ENCODE peak calls at places on chromosomes 12 and 14, in four cellular contexts. A, H, K and G are unnamed samples.

GRCh38 chr12:1800646-1801284 is 19.6 kb upstream of the LRTM2 start:
- DNase-seq in A (no peak), H (peak), K (no peak), G (no peak)

GRCh38 chr14:81555051-81555450 is 21.4 kb upstream of the SEL1L start:
- DNase-seq in A (no peak), H (no peak), K (no peak), G (no peak)

GRCh38 chr12:104372048-104372720 is 68.6 kb downstream of the EID3 start:
- DNase-seq in A (no peak), H (no peak), K (no peak), G (no peak)

GRCh38 chr14:36942522-36943245 is 229.7 kb downstream of the SLC25A21 start:
- DNase-seq in A (no peak), H (no peak), K (no peak), G (no peak)

GRCh38 chr12:131044136-131044535 is 90.4 kb downstream of the ADGRD1 start:
- DNase-seq in A (no peak), H (no peak), K (no peak), G (no peak)

GRCh38 chr14:94000986-94001385 is 3.9 kb downstream of the CCDC197 start:
- DNase-seq in A (no peak), H (no peak), K (no peak), G (no peak)

GRCh38 chr14:30621954-30622830 is at the start of gene SCFD1:
- DNase-seq in A (peak), H (peak), K (peak), G (peak)

GRCh38 chr12:128111333-128111732 is 155.6 kb upstream of the TMEM132C start:
- DNase-seq in A (no peak), H (no peak), K (no peak), G (no peak)

GRCh38 chr14:64363265-64363840 is 24.8 kb upstream of the MTHFD1 start:
- DNase-seq in A (no peak), H (no peak), K (no peak), G (no peak)

GRCh38 chr12:452667-453210 is 7.0 kb upstream of the B4GALNT3 start:
- DNase-seq in A (no peak), H (peak), K (no peak), G (no peak)

GRCh38 chr12:69007166-69007857 is 74.3 kb upstream of the CPM start:
- DNase-seq in A (no peak), H (peak), K (peak), G (peak)

GRCh38 chr14:94021001-94021400 is 5.1 kb upstream of the OTUB2 start:
- DNase-seq in A (no peak), H (no peak), K (no peak), G (no peak)

GRCh38 chr12:26122681-26123481 is 2.0 kb downstream of the BHLHE41 start:
- DNase-seq in A (no peak), H (peak), K (peak), G (no peak)

GRCh38 chr12:75568387-75568786 is 57.0 kb upstream of the KRR1 start:
- DNase-seq in A (no peak), H (no peak), K (no peak), G (no peak)

GRCh38 chr14:71701990-71702389 is 230.2 kb upstream of the RGS6 start:
- DNase-seq in A (no peak), H (no peak), K (no peak), G (no peak)

GRCh38 chr14:63308723-63309317 is 9.9 kb downstream of the GPHB5 start:
- DNase-seq in A (no peak), H (peak), K (no peak), G (no peak)

GRCh38 chr14:50836515-50836914 is 5.6 kb upstream of the NIN start:
- DNase-seq in A (no peak), H (no peak), K (no peak), G (no peak)

GRCh38 chr12:132624186-132624855 is 5.7 kb downstream of the P2RX2 start:
- DNase-seq in A (no peak), H (no peak), K (no peak), G (no peak)

GRCh38 chr14:99320105-99320572 is 48.1 kb upstream of the BCL11B start:
- DNase-seq in A (peak), H (peak), K (no peak), G (no peak)

GRCh38 chr14:104094709-104095425 is 9.4 kb downstream of the ASPG start:
- DNase-seq in A (peak), H (peak), K (peak), G (no peak)

GRCh38 chr12:43289412-43289811 is 262.6 kb downstream of the ADAMTS20 start:
- DNase-seq in A (no peak), H (no peak), K (no peak), G (no peak)

GRCh38 chr14:101926085-101926484 is 38.3 kb upstream of the DYNC1H1 start:
- DNase-seq in A (no peak), H (no peak), K (no peak), G (no peak)

GRCh38 chr12:27221625-27222387 is 22.3 kb upstream of the STK38L start:
- DNase-seq in A (no peak), H (no peak), K (no peak), G (no peak)

GRCh38 chr12:27237790-27238771 is 6.0 kb upstream of the STK38L start:
- DNase-seq in A (no peak), H (no peak), K (no peak), G (no peak)

GRCh38 chr14:77589099-77589498 is 27.3 kb downstream of the SPTLC2 start:
- DNase-seq in A (no peak), H (no peak), K (no peak), G (no peak)

GRCh38 chr12:6052940-6053329 is 71.5 kb downstream of the VWF start:
- DNase-seq in A (no peak), H (no peak), K (no peak), G (no peak)

GRCh38 chr14:73633517-73634332 is 11.1 kb upstream of the DNAL1 start:
- DNase-seq in A (peak), H (peak), K (peak), G (peak)

GRCh38 chr12:56160160-56160763 is 2.1 kb downstream of the MYL6 start:
- DNase-seq in A (peak), H (no peak), K (no peak), G (no peak)

GRCh38 chr12:71349950-71350349 is 89.6 kb upstream of the LGR5 start:
- DNase-seq in A (no peak), H (no peak), K (no peak), G (no peak)

GRCh38 chr14:104202259-104203070 is 64.1 kb downstream of the KIF26A start:
- DNase-seq in A (no peak), H (no peak), K (peak), G (no peak)

GRCh38 chr14:20327005-20327869 is 5.8 kb downstream of the CCNB1IP1 start:
- DNase-seq in A (no peak), H (no peak), K (no peak), G (no peak)

GRCh38 chr12:108193922-108194321 is 64.8 kb downstream of the WSCD2 start:
- DNase-seq in A (no peak), H (no peak), K (no peak), G (no peak)

GRCh38 chr12:54173906-54174471 is 14.8 kb downstream of the SMUG1 start:
- DNase-seq in A (no peak), H (no peak), K (no peak), G (no peak)

GRCh38 chr12:109860961-109861360 is 19.4 kb downstream of the GLTP start:
- DNase-seq in A (no peak), H (no peak), K (no peak), G (no peak)

GRCh38 chr12:53222170-53223005 is 9.6 kb downstream of the RARG start:
- DNase-seq in A (no peak), H (no peak), K (no peak), G (no peak)